ENCODE peak calls at places on chromosomes 1 and 21, in seven cellular contexts. Y, D, E, U, P, I and B are unnamed samples.

GRCh38 chr1:182794802-182795201 is 5.2 kb downstream of the NPL start:
- DNase-seq in U (no peak), I (no peak), P (no peak), E (no peak), D (no peak), Y (no peak), B (no peak)

GRCh38 chr1:51776408-51776807 is 102.1 kb downstream of the NRDC start:
- DNase-seq in D (no peak), Y (no peak), U (no peak), P (no peak), E (no peak), I (no peak), B (no peak)

GRCh38 chr1:225987491-225988316 is 11.4 kb downstream of the SDE2 start:
- DNase-seq in D (no peak), U (no peak), E (peak; percentile 77), Y (peak; percentile 71), P (peak; percentile 54), I (no peak), B (no peak)

GRCh38 chr1:26936823-26937222 is 15.3 kb downstream of the NUDC start:
- DNase-seq in D (no peak), I (no peak), P (no peak), Y (no peak), E (no peak), U (no peak), B (no peak)

GRCh38 chr21:36804867-36805611 is 106.1 kb downstream of the SIM2 start:
- DNase-seq in P (no peak), E (peak; percentile 26), Y (no peak), I (peak; percentile 45), D (no peak), U (no peak), B (no peak)

GRCh38 chr1:247421074-247421473 is 5.1 kb downstream of the NLRP3 start:
- DNase-seq in I (no peak), Y (peak; percentile 11), D (no peak), E (no peak), U (peak; percentile 23), P (no peak), B (no peak)

GRCh38 chr1:50420283-50420682 is 3.0 kb downstream of the DMRTA2 start:
- DNase-seq in Y (no peak), E (no peak), P (no peak), I (peak; percentile 43), D (no peak), U (no peak), B (no peak)

GRCh38 chr1:147717051-147717705 is 43.2 kb downstream of the GJA5 start:
- DNase-seq in E (no peak), U (no peak), P (no peak), D (peak; percentile 33), Y (no peak), I (no peak), B (peak; percentile 37)

GRCh38 chr1:230205719-230206198 is 138.7 kb downstream of the GALNT2 start:
- DNase-seq in I (no peak), Y (peak; percentile 16), E (peak; percentile 83), U (no peak), D (no peak), P (peak; percentile 41), B (no peak)

GRCh38 chr1:54002544-54003248 is 15.3 kb downstream of the LDLRAD1 start:
- DNase-seq in D (no peak), E (no peak), P (peak; percentile 0), U (no peak), I (no peak), Y (no peak), B (no peak)

GRCh38 chr1:85047472-85048295 is 616 bp downstream of the MCOLN3 start:
- DNase-seq in D (peak; percentile 48), E (no peak), I (peak; percentile 72), Y (no peak), P (peak; percentile 12), U (no peak), B (no peak)

GRCh38 chr21:34302496-34302895 is 61.3 kb upstream of the KCNE2 start:
- DNase-seq in I (no peak), P (peak; percentile 49), Y (peak; percentile 18), U (no peak), E (no peak), D (no peak), B (no peak)